ENCODE peak calls at places on chromosome 5, in seven cellular contexts. One of them, this sample, is unnamed.

GRCh38 chr5:16869821-16870796 is 66.0 kb downstream of the MYO10 start:
- DNase-seq in stimulated activated CD4-positive, alpha-beta T cell treated with anti-CD3 and anti-CD28 coated beads, Interleukin-15, amount 100 ng/mL, for 1 hour: no peak
- DNase-seq in effector memory CD4-positive, alpha-beta T cell: no peak
- DNase-seq in A549: peak
- DNase-seq in activated CD4-positive, alpha-beta T cell treated with anti-CD3 and anti-CD28 coated beads, Interleukin-2, amount 50 U/mL, for 48 hours: no peak
- DNase-seq in HCT116: peak
- DNase-seq in activated CD8-positive, alpha-beta memory T cell treated with anti-CD3 and anti-CD28 coated beads for 48 hours: no peak
- DNase-seq in this sample: no peak

GRCh38 chr5:13566903-13567339 is 377.6 kb downstream of the DNAH5 start:
- DNase-seq in stimulated activated CD4-positive, alpha-beta T cell treated with anti-CD3 and anti-CD28 coated beads, Interleukin-15, amount 100 ng/mL, for 1 hour: no peak
- DNase-seq in effector memory CD4-positive, alpha-beta T cell: no peak
- DNase-seq in A549: peak
- DNase-seq in activated CD4-positive, alpha-beta T cell treated with anti-CD3 and anti-CD28 coated beads, Interleukin-2, amount 50 U/mL, for 48 hours: no peak
- DNase-seq in HCT116: no peak
- DNase-seq in activated CD8-positive, alpha-beta memory T cell treated with anti-CD3 and anti-CD28 coated beads for 48 hours: no peak
- DNase-seq in this sample: peak

GRCh38 chr5:759111-759741 is 25.3 kb downstream of the ZDHHC11B start:
- DNase-seq in stimulated activated CD4-positive, alpha-beta T cell treated with anti-CD3 and anti-CD28 coated beads, Interleukin-15, amount 100 ng/mL, for 1 hour: peak
- DNase-seq in effector memory CD4-positive, alpha-beta T cell: peak
- DNase-seq in A549: peak
- DNase-seq in activated CD4-positive, alpha-beta T cell treated with anti-CD3 and anti-CD28 coated beads, Interleukin-2, amount 50 U/mL, for 48 hours: peak
- DNase-seq in HCT116: no peak
- DNase-seq in activated CD8-positive, alpha-beta memory T cell treated with anti-CD3 and anti-CD28 coated beads for 48 hours: no peak
- DNase-seq in this sample: peak

GRCh38 chr5:6218517-6218916 is 159.8 kb downstream of the MED10 start:
- DNase-seq in stimulated activated CD4-positive, alpha-beta T cell treated with anti-CD3 and anti-CD28 coated beads, Interleukin-15, amount 100 ng/mL, for 1 hour: no peak
- DNase-seq in effector memory CD4-positive, alpha-beta T cell: no peak
- DNase-seq in A549: no peak
- DNase-seq in activated CD4-positive, alpha-beta T cell treated with anti-CD3 and anti-CD28 coated beads, Interleukin-2, amount 50 U/mL, for 48 hours: no peak
- DNase-seq in HCT116: no peak
- DNase-seq in activated CD8-positive, alpha-beta memory T cell treated with anti-CD3 and anti-CD28 coated beads for 48 hours: no peak
- DNase-seq in this sample: no peak

GRCh38 chr5:72555871-72556270 is 48.7 kb upstream of the ZNF366 start:
- DNase-seq in stimulated activated CD4-positive, alpha-beta T cell treated with anti-CD3 and anti-CD28 coated beads, Interleukin-15, amount 100 ng/mL, for 1 hour: no peak
- DNase-seq in effector memory CD4-positive, alpha-beta T cell: no peak
- DNase-seq in A549: no peak
- DNase-seq in activated CD4-positive, alpha-beta T cell treated with anti-CD3 and anti-CD28 coated beads, Interleukin-2, amount 50 U/mL, for 48 hours: no peak
- DNase-seq in HCT116: no peak
- DNase-seq in activated CD8-positive, alpha-beta memory T cell treated with anti-CD3 and anti-CD28 coated beads for 48 hours: no peak
- DNase-seq in this sample: no peak

GRCh38 chr5:123754167-123754840 is 242.3 kb downstream of the CSNK1G3 start:
- DNase-seq in stimulated activated CD4-positive, alpha-beta T cell treated with anti-CD3 and anti-CD28 coated beads, Interleukin-15, amount 100 ng/mL, for 1 hour: no peak
- DNase-seq in effector memory CD4-positive, alpha-beta T cell: no peak
- DNase-seq in A549: no peak
- DNase-seq in activated CD4-positive, alpha-beta T cell treated with anti-CD3 and anti-CD28 coated beads, Interleukin-2, amount 50 U/mL, for 48 hours: no peak
- DNase-seq in HCT116: no peak
- DNase-seq in activated CD8-positive, alpha-beta memory T cell treated with anti-CD3 and anti-CD28 coated beads for 48 hours: no peak
- DNase-seq in this sample: no peak

GRCh38 chr5:3843691-3844090 is 248.1 kb downstream of the IRX1 start:
- DNase-seq in stimulated activated CD4-positive, alpha-beta T cell treated with anti-CD3 and anti-CD28 coated beads, Interleukin-15, amount 100 ng/mL, for 1 hour: no peak
- DNase-seq in effector memory CD4-positive, alpha-beta T cell: no peak
- DNase-seq in A549: no peak
- DNase-seq in activated CD4-positive, alpha-beta T cell treated with anti-CD3 and anti-CD28 coated beads, Interleukin-2, amount 50 U/mL, for 48 hours: no peak
- DNase-seq in HCT116: no peak
- DNase-seq in activated CD8-positive, alpha-beta memory T cell treated with anti-CD3 and anti-CD28 coated beads for 48 hours: no peak
- DNase-seq in this sample: no peak

GRCh38 chr5:43348207-43348606 is 35.0 kb upstream of the HMGCS1 start:
- DNase-seq in stimulated activated CD4-positive, alpha-beta T cell treated with anti-CD3 and anti-CD28 coated beads, Interleukin-15, amount 100 ng/mL, for 1 hour: no peak
- DNase-seq in effector memory CD4-positive, alpha-beta T cell: no peak
- DNase-seq in A549: no peak
- DNase-seq in activated CD4-positive, alpha-beta T cell treated with anti-CD3 and anti-CD28 coated beads, Interleukin-2, amount 50 U/mL, for 48 hours: no peak
- DNase-seq in HCT116: no peak
- DNase-seq in activated CD8-positive, alpha-beta memory T cell treated with anti-CD3 and anti-CD28 coated beads for 48 hours: no peak
- DNase-seq in this sample: no peak

GRCh38 chr5:146345578-146346366 is 7.1 kb downstream of the POU4F3 start:
- DNase-seq in stimulated activated CD4-positive, alpha-beta T cell treated with anti-CD3 and anti-CD28 coated beads, Interleukin-15, amount 100 ng/mL, for 1 hour: no peak
- DNase-seq in effector memory CD4-positive, alpha-beta T cell: no peak
- DNase-seq in A549: no peak
- DNase-seq in activated CD4-positive, alpha-beta T cell treated with anti-CD3 and anti-CD28 coated beads, Interleukin-2, amount 50 U/mL, for 48 hours: no peak
- DNase-seq in HCT116: no peak
- DNase-seq in activated CD8-positive, alpha-beta memory T cell treated with anti-CD3 and anti-CD28 coated beads for 48 hours: no peak
- DNase-seq in this sample: no peak

GRCh38 chr5:100690036-100690560 is 154.9 kb downstream of the FAM174A start:
- DNase-seq in stimulated activated CD4-positive, alpha-beta T cell treated with anti-CD3 and anti-CD28 coated beads, Interleukin-15, amount 100 ng/mL, for 1 hour: no peak
- DNase-seq in effector memory CD4-positive, alpha-beta T cell: no peak
- DNase-seq in A549: no peak
- DNase-seq in activated CD4-positive, alpha-beta T cell treated with anti-CD3 and anti-CD28 coated beads, Interleukin-2, amount 50 U/mL, for 48 hours: no peak
- DNase-seq in HCT116: no peak
- DNase-seq in activated CD8-positive, alpha-beta memory T cell treated with anti-CD3 and anti-CD28 coated beads for 48 hours: no peak
- DNase-seq in this sample: no peak

GRCh38 chr5:136094189-136094912 is 38.3 kb upstream of the SMAD5 start:
- DNase-seq in stimulated activated CD4-positive, alpha-beta T cell treated with anti-CD3 and anti-CD28 coated beads, Interleukin-15, amount 100 ng/mL, for 1 hour: no peak
- DNase-seq in effector memory CD4-positive, alpha-beta T cell: no peak
- DNase-seq in A549: no peak
- DNase-seq in activated CD4-positive, alpha-beta T cell treated with anti-CD3 and anti-CD28 coated beads, Interleukin-2, amount 50 U/mL, for 48 hours: no peak
- DNase-seq in HCT116: no peak
- DNase-seq in activated CD8-positive, alpha-beta memory T cell treated with anti-CD3 and anti-CD28 coated beads for 48 hours: no peak
- DNase-seq in this sample: no peak